ENCODE peak calls at places on chromosomes 5 and 9, in six cellular contexts. P is HCT116; O is colonic mucosa; S is uterus; W is effector memory CD4-positive, alpha-beta T cell; E is lower lobe of right lung. N is an unnamed sample. For H3K4me1, the result is how much of the 10 kb centered on the place peaks cover.

GRCh38 chr9:2742214-2742613 is 24.9 kb downstream of the KCNV2 start:
- DNase-seq in P (no peak), O (no peak), S (no peak), W (no peak), E (no peak), N (no peak)

GRCh38 chr5:149730620-149731331 is 666 bp downstream of the PPARGC1B start:
- DNase-seq in P (no peak), O (peak), S (peak), W (peak), E (peak), N (peak)

GRCh38 chr9:128550770-128551651 is 1.4 kb upstream of the SPTAN1 start:
- DNase-seq in P (no peak), O (no peak), S (peak), W (no peak), E (no peak), N (peak)

GRCh38 chr9:36268007-36268427 is 9.8 kb upstream of the GNE start:
- DNase-seq in P (no peak), O (no peak), S (no peak), W (no peak), E (no peak), N (no peak)

GRCh38 chr9:38249587-38250210 is 142.8 kb upstream of the ALDH1B1 start:
- DNase-seq in P (no peak), O (no peak), S (no peak), W (no peak), E (no peak), N (no peak)

GRCh38 chr5:143014017-143014651 is 244.0 kb downstream of the ARHGAP26 start:
- DNase-seq in P (no peak), O (no peak), S (no peak), W (no peak), E (peak), N (peak)

GRCh38 chr9:13603916-13604315 is 324.4 kb upstream of the MPDZ start:
- DNase-seq in P (no peak), O (no peak), S (no peak), W (no peak), E (no peak), N (no peak)

GRCh38 chr9:99560561-99560960 is 261.1 kb upstream of the NR4A3 start:
- DNase-seq in P (no peak), O (no peak), S (no peak), W (no peak), E (no peak), N (no peak)

GRCh38 chr5:93433422-93433821 is 147.6 kb downstream of the NR2F1-AS1 start:
- DNase-seq in P (no peak), O (no peak), S (no peak), W (no peak), E (no peak), N (no peak)

GRCh38 chr5:137666109-137666850 is 69.6 kb downstream of the KLHL3 start:
- DNase-seq in P (no peak), O (no peak), S (no peak), W (no peak), E (no peak), N (peak)

GRCh38 chr5:39449572-39449971 is 24.8 kb upstream of the DAB2 start:
- DNase-seq in P (no peak), O (no peak), S (no peak), W (no peak), E (no peak), N (no peak)
- H3K27ac ChIP-seq in P (no peak), O (no peak), S (no peak), W (no peak), E (no peak), N (no peak)

GRCh38 chr5:151126199-151126645 is 31.4 kb downstream of the ANXA6 start:
- DNase-seq in P (peak), O (peak), S (peak), W (peak), E (peak), N (peak)
- H3K4me1 ChIP-seq in P (under half), O (under half), S (under half), W (under half), E (under half), N (under half)

DNA sequence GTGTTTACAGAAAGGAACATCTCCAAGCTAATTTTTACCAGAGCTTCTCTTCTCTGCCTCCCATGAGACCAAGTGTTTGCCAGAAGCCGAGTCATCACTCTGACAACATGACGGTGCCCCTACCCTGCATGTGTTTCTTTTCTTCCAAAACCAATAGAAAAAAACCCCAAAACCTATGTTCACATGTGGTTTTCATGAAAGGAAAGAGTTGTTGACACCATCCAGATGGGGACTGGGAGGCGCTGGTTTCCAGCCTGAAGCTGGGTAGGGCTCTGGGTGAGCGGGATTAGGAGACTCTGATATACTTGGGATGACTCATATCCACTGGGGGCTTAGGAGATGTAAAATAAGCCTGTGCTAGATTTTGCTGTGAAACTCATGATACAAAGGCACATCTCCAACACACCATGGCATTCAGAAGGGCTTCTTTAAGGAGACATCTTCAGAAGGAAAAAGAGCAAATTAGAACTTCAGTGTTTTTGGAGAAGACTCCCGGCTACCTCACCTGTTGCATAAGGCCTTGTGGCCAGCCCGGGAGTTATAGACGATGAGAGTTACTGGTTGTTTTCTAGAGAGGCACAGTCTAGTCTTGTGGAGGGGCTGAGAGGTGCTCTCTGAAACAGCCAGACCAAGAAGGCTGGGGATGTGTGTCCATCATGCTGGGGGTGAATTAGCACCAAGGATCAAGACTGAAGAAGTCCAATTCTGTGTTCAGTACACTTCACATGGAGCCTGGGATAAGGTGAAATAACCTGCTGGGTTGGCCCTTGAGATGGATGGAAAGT is 108.9 kb upstream of the LHFPL2 start:
- DNase-seq in P (no peak), O (no peak), S (no peak), W (no peak), E (no peak), N (no peak)
- H3K27ac ChIP-seq in P (no peak), O (no peak), S (no peak), W (no peak), E (no peak), N (no peak)

DNA sequence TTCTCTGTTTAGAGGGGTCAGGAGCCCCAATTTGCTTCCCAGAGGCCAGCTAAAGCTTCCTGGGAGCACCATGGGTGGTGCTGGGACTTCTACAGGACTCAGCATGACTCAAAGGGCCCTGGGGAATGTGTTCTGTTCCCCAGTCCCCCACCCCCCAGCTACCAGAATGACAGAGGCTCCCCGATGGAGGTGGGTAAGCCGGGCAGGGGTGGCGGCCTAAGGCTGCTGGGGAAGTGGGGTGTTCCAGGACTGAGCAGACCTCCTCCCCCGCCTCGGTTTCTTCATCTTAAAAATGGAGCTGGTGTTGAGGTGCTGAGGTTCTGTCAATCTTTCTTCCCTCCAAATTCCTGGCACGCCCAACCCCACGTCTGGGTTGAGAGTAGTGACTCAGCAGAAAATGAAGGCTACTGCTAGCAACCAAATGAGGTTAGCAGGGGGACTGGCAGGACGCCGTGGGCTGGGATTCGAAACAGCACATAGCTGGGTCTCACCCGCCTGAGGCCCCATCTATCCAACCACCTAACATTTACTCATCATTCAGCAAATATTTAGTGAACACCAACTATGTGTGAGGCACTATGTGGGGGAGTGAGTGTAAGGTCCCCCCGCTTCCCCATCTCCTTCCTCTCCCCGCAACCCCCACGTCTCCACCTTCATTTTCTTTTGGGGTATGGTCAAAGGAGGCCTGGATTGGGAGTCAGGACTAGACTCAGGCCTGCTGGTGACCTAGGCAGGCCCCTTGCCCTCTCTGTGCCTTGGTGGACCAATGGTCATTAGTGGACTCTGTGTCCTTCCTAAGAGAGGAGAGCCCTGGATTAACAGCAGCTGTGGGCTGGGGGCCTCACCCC is 50.2 kb downstream of the C9orf50 start:
- DNase-seq in P (peak), O (no peak), S (peak), W (no peak), E (no peak), N (peak)
- H3K4me1 ChIP-seq in P (half or more), O (under half), S (under half), W (under half), E (under half), N (under half)

GRCh38 chr5:53262348-53262970 is 152.9 kb upstream of the MOCS2 start:
- DNase-seq in P (peak), O (no peak), S (no peak), W (no peak), E (no peak), N (no peak)
- H3K27ac ChIP-seq in P (no peak), O (no peak), S (no peak), W (no peak), E (no peak), N (no peak)

DNA sequence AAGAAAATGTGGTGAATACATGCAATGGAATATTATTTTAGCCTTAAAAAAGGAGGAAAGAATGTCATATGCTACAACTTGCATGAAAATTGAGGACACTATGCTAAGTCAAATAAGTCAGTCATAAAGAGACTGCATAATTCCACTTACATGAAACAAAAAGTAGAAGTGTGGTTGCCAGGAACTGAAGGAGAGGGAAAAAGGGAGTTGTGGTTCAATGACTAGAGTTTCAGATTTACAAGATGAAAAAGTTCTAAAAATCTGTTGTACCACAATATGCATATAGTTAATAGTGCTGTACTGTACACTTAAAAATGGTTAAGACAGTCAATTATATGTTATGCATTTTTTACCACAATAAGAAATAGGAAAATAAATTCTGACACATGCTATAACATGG is 95.4 kb downstream of the SLC44A1 start:
- DNase-seq in P (no peak), O (no peak), S (no peak), W (no peak), E (no peak), N (no peak)
- H3K4me1 ChIP-seq in P (under half), O (under half), S (under half), W (under half), E (under half), N (under half)

GRCh38 chr5:72850113-72850512 is 33.7 kb downstream of the TNPO1 start:
- DNase-seq in P (no peak), O (no peak), S (no peak), W (no peak), E (no peak), N (no peak)

GRCh38 chr5:72848474-72849428 is 32.3 kb downstream of the TNPO1 start:
- DNase-seq in P (no peak), O (peak), S (peak), W (peak), E (peak), N (peak)

GRCh38 chr5:72847989-72848473 is 31.6 kb downstream of the TNPO1 start:
- DNase-seq in P (peak), O (peak), S (peak), W (peak), E (peak), N (peak)

GRCh38 chr5:72847439-72847838 is 31.0 kb downstream of the TNPO1 start:
- DNase-seq in P (no peak), O (no peak), S (no peak), W (no peak), E (no peak), N (no peak)

DNA sequence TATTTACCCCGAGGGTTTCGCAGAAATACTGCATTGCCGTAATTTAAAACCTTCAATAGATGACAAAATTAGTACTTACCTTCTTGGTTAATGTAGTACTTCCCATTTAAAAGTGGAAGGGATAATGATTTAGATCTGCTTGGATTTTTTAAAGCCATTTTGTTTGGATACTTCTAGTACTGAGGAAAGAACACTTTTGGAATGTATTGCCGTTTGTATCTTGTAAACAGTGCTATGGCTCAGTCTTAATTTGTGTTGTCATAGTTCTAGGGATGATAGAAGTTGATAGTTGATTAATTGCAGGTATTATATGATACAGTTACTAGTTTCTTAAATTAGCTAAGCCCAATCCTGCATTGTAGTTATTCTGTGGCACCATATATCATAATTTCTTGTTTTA is 33.1 kb downstream of the TNPO1 start:
- DNase-seq in P (no peak), O (no peak), S (no peak), W (no peak), E (no peak), N (no peak)
- H3K27ac ChIP-seq in P (no peak), O (no peak), S (peak), W (no peak), E (peak), N (peak)